ENCODE peak calls at places on chromosomes 4 and X, in six cellular contexts. R is GM12878, V is HCT116, J is SK-N-SH, P is HepG2, E is K562. L is an unnamed sample.

GRCh38 chr4:144579411-144580020 is 66.4 kb upstream of the HHIP start:
- DNase-seq in J (no peak), P (no peak), V (no peak), R (no peak), E (no peak), L (no peak)

GRCh38 chrX:147958316-147958715 is 22.8 kb upstream of the FMR1NB start:
- DNase-seq in R (no peak), V (no peak), P (no peak), J (no peak), E (no peak), L (no peak)

GRCh38 chrX:150238656-150239382 is 124.3 kb upstream of the MAMLD1 start:
- DNase-seq in P (peak), E (no peak), V (no peak), J (no peak), R (no peak), L (no peak)

GRCh38 chrX:63275127-63275526 is 76.0 kb downstream of the SPIN4 start:
- DNase-seq in V (peak), P (peak), R (peak), E (peak), J (peak), L (peak)

GRCh38 chr4:8653326-8654000 is 60.9 kb downstream of the CPZ start:
- DNase-seq in E (no peak), V (no peak), R (no peak), P (no peak), J (no peak), L (no peak)

GRCh38 chr4:148415500-148415899 is 26.7 kb downstream of the NR3C2 start:
- DNase-seq in J (peak), P (no peak), E (no peak), V (peak), R (no peak), L (no peak)

GRCh38 chr4:150089732-150090131 is 11.5 kb downstream of the DCLK2 start:
- DNase-seq in V (no peak), E (no peak), P (no peak), J (no peak), R (no peak), L (no peak)

GRCh38 chrX:115533485-115533884 is 27.5 kb upstream of the PLS3 start:
- DNase-seq in J (no peak), R (no peak), P (no peak), E (no peak), V (no peak), L (no peak)

GRCh38 chr4:99630857-99631256 is 26.8 kb downstream of the C4orf54 start:
- DNase-seq in P (no peak), V (no peak), R (no peak), J (no peak), E (no peak), L (no peak)

GRCh38 chr4:188691811-188692210 is 552.6 kb downstream of the TRIML1 start:
- DNase-seq in E (no peak), P (no peak), R (no peak), V (no peak), J (no peak), L (no peak)

GRCh38 chr4:5024673-5025072 is 5.4 kb upstream of the CYTL1 start:
- DNase-seq in P (no peak), V (no peak), R (no peak), E (no peak), J (no peak), L (no peak)

GRCh38 chrX:126580877-126581276 is 28.3 kb upstream of the DCAF12L1 start:
- DNase-seq in V (no peak), R (no peak), P (no peak), J (peak), E (no peak), L (no peak)

GRCh38 chr4:89256203-89256800 is 51.3 kb downstream of the GPRIN3 start:
- DNase-seq in J (no peak), P (no peak), E (no peak), R (no peak), V (no peak), L (no peak)

GRCh38 chr4:89257376-89257775 is 50.2 kb downstream of the GPRIN3 start:
- DNase-seq in V (no peak), J (no peak), P (no peak), R (no peak), E (no peak), L (no peak)

GRCh38 chr4:89253306-89253705 is 54.3 kb downstream of the GPRIN3 start:
- DNase-seq in V (no peak), E (no peak), P (no peak), J (no peak), R (no peak), L (no peak)

GRCh38 chr4:89253935-89254334 is 53.7 kb downstream of the GPRIN3 start:
- DNase-seq in R (no peak), J (no peak), P (no peak), E (no peak), V (no peak), L (no peak)

DNA sequence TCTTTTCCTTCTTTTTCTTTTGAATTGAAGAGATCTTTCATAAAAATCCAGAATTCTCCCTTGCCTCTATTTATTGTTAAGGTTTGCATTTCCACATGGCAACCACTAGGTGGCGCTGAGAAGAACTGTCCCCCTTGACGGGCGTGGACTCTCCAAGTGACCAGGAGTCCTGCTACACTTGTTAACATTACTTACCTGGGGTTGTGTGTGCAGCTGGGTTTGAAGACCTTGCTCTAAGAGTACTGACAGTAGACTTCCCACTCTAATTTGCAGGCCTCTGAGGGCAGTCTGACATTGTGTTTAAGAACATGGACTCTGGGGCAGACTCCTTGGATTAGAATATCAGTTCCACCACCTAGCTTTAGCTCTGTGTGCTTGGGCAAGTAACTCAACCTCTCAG is 52.8 kb downstream of the GPRIN3 start:
- DNase-seq in V (peak), E (peak), J (peak), R (no peak), P (peak), L (peak)
- TF ChIP-seq JUND in V (no peak), E (no peak), J (no peak), R (no peak), P (no peak), L (no peak)

DNA sequence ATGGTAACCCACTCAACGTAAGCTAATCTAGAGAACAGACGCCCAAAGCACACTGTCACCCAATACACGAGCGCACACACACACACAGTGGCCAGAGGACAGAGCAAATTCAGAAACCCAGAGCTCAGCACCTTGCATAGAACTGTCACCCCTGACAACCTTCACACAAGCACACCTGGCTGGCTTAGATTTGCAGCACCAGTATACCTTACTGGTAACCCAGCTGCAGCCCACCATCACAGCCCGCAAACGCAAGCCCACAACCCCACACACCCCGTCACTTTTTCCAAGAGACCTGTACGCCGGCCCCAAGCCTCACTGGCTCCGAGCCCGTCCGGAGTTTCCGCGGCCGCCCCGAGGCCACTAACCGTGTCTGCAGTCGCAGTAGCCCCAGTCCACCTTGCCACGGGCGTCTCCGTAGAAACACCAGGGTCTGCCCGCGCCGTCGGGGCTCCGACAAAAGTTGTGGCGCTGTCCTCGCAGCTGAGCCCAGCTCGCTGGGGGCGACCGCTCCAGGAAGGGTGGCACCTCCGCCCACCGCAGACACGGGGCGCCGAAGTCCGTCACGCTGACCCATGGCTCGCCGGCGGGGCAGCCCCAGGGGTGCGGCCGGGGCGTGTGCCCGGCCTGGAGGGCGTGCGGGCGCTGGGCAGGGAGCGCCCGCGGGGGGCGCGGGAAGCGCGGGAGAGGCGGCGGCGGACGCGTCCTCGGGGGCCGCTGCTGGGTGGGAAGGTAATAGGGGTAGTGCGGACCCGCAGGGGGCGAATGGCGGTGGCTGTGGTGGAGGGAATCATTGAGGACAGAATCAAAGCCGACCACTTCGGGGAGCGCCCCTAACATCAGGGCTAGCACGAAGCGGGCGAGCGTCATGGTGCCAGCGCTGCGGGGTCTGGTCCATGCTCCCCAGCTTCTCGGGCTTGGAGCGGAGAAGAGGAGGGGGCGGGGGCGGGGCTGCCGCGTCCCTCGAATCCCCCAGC is 664 bp downstream of the PRSS12 start:
- DNase-seq in J (peak), E (no peak), V (peak), R (no peak), P (peak), L (peak)
- TF ChIP-seq JUND in J (no peak), E (no peak), V (no peak), R (no peak), P (no peak), L (no peak)

GRCh38 chr4:36310793-36311192 is 29.4 kb downstream of the DTHD1 start:
- DNase-seq in V (no peak), R (no peak), J (no peak), E (no peak), P (no peak), L (no peak)
- TF ChIP-seq JUND in V (no peak), R (no peak), J (no peak), E (no peak), P (no peak), L (no peak)

GRCh38 chr4:55859711-55860110 is 6.3 kb downstream of the EXOC1 start:
- DNase-seq in J (no peak), P (no peak), R (no peak), V (no peak), E (no peak), L (no peak)
- TF ChIP-seq JUND in J (no peak), P (no peak), R (no peak), V (no peak), E (no peak), L (no peak)

GRCh38 chr4:44447563-44448504 is 775 bp downstream of the KCTD8 start:
- DNase-seq in J (peak), R (no peak), P (no peak), E (no peak), V (no peak), L (no peak)

GRCh38 chr4:44448548-44449443 is at the start of gene KCTD8:
- DNase-seq in E (peak), R (peak), V (no peak), J (peak), P (peak), L (peak)

GRCh38 chr4:44446191-44446590 is 2.4 kb downstream of the KCTD8 start:
- DNase-seq in J (no peak), V (no peak), P (no peak), R (no peak), E (no peak), L (no peak)

DNA sequence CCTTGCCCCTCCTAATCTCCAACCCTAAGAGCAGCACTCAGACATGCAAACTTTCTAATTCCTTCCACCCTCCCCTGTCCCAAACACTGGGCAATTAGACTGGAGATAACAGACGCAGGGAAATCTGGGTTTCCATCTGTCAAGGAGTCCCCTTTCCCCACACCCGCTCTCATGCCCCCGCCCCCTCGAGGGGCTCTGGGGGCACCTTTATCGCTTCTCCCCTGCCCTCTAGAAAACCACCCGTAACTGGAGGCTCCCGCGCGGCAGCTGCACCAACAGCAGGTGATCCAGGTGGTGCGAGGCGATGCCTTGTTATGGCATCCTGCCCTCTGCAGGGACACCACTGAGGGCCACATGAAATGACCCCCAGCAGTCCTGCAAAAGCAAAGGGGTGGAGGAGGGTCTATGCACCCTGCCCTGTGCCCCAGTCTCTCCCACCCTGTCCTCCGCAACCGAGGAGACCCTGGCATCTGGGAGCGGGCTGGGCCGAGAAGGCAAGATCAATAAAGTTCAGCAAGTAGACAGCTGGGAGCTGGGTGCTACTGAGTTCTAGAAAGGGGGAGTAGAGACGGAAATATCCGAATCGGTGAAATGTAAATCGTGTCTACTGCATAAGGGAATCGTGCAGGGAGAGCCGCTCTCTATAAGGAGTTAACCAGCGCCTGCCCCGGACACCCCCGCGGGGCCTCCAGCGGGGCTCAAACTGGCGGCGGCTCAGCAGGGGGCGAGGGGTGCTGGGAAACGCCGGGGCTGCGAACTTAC is 1.6 kb downstream of the KCTD8 start:
- DNase-seq in V (no peak), P (no peak), E (no peak), R (no peak), J (peak), L (no peak)
- TF ChIP-seq JUND in V (no peak), P (no peak), E (no peak), R (no peak), J (no peak), L (no peak)

DNA sequence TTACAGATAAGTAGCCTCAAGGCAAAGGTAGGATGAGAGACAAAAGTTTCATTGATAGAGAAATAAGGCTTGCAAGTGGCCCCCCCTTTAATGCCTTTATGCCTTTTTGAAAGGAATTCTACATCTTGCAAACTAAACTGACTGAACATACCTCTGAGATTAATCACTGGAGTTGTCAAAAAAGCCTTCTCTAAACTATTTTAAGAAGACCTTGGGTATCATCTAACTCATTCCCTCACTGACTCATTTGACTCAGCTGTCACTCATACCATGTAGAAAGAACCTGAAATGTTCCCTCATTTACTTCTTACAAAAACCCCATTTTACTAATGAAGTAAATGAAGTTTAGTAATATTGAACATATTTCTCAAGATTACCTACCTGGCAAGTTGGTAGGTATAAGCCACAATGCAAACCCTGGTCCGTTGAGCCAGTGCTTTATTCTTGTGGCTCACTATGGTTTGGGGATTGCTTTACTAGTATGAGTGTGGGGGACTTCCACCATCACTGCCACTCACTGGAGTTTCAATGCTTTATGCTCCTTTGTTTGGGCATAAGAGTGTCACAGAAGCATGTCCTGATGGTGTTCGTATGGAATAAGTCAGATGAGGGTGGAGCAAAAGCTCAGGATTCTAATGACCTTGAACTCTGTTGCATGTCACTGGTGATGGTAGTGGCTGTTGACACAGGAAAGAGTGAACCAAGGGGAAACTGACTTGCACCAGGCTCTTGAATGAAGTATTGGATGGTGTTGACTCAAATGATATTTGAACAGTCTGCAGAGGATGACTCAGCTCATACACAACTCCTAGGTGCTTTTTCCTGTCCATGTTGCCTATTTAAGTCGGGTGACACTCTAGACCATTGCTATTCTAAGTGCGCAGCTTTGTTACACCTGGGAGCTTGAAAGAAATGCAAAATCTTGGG is 305.5 kb upstream of the EMCN start:
- DNase-seq in V (peak), R (peak), J (no peak), P (peak), E (no peak), L (no peak)
- TF ChIP-seq JUND in V (peak), R (no peak), J (peak), P (no peak), E (no peak), L (no peak)

DNA sequence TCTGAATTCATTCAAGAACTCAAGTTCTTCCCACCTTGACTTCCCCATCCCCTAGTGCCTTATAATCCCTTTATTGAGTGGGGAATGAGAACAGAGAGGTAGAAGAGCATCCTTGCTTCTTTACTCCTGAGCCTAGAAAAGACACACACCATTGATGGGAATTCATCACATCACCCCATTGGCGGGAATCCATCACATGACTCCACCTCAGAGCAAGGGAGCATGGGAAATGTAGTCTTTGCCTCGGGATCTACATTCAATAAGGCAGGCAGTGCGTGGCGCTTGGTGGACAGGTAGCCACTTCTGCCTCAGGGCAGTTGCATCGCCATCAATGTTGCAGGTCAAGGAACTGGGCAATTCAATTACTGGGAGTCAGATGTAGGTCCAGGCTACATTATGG is 50.7 kb downstream of the MXRA5 start:
- DNase-seq in R (no peak), V (peak), P (no peak), J (peak), E (peak), L (peak)
- TF ChIP-seq JUND in R (no peak), V (no peak), P (no peak), J (no peak), E (no peak), L (no peak)

GRCh38 chr4:41318839-41319530 is 62.3 kb downstream of the UCHL1 start:
- DNase-seq in P (peak), E (peak), R (no peak), J (no peak), V (no peak), L (no peak)
- TF ChIP-seq JUND in P (no peak), E (no peak), R (no peak), J (no peak), V (no peak), L (no peak)

GRCh38 chr4:21118301-21118700 is 418.0 kb downstream of the PACRGL start:
- DNase-seq in P (no peak), E (no peak), V (no peak), J (no peak), R (no peak), L (no peak)

GRCh38 chr4:21117771-21118170 is 417.5 kb downstream of the PACRGL start:
- DNase-seq in V (no peak), E (no peak), R (no peak), P (no peak), J (no peak), L (no peak)

GRCh38 chr4:21113496-21114213 is 413.4 kb downstream of the PACRGL start:
- DNase-seq in P (no peak), J (peak), R (no peak), V (no peak), E (no peak), L (no peak)
- TF ChIP-seq JUND in P (no peak), J (peak), R (no peak), V (no peak), E (no peak), L (no peak)